ENCODE peak calls at places on chromosome X, in four cellular contexts. M, W, E and J are unnamed samples.

GRCh38 chrX:20711366-20711765 is 444.7 kb upstream of the RPS6KA3 start:
- DNase-seq in M (no peak), W (no peak), E (no peak), J (no peak)

GRCh38 chrX:12615061-12615460 is 176.2 kb upstream of the PRPS2 start:
- DNase-seq in M (no peak), W (no peak), E (no peak), J (no peak)

GRCh38 chrX:112235547-112235946 is 153.0 kb upstream of the TRPC5 start:
- DNase-seq in M (no peak), W (no peak), E (no peak), J (no peak)

GRCh38 chrX:118652717-118653116 is 74.7 kb upstream of the IL13RA1 start:
- DNase-seq in M (no peak), W (peak; percentile 29), E (no peak), J (no peak)

GRCh38 chrX:120315776-120316175 is 4.5 kb upstream of the TMEM255A start:
- DNase-seq in M (no peak), W (no peak), E (no peak), J (no peak)

GRCh38 chrX:150365953-150366911 is 3.1 kb downstream of the MAMLD1 start:
- DNase-seq in M (no peak), W (peak; percentile 54), E (peak; percentile 54), J (peak; percentile 83)

GRCh38 chrX:1212532-1212931 is at the start of gene CRLF2:
- DNase-seq in M (no peak), W (no peak), E (no peak), J (peak; percentile 71)

GRCh38 chrX:129626026-129626425 is 28.7 kb downstream of the APLN start:
- DNase-seq in M (no peak), W (peak; percentile 25), E (no peak), J (no peak)

GRCh38 chrX:66638591-66639500 is at the start of gene EDA2R:
- DNase-seq in M (peak; percentile 66), W (peak; percentile 80), E (peak; percentile 40), J (peak; percentile 81)

GRCh38 chrX:19864736-19865135 is 22.7 kb downstream of the SH3KBP1 start:
- DNase-seq in M (no peak), W (no peak), E (no peak), J (no peak)

GRCh38 chrX:70922776-70923473 is 8.0 kb downstream of the SLC7A3 start:
- DNase-seq in M (no peak), W (no peak), E (no peak), J (no peak)

GRCh38 chrX:101208152-101208905 is 11.3 kb upstream of the DRP2 start:
- DNase-seq in M (no peak), W (peak; percentile 53), E (no peak), J (no peak)

GRCh38 chrX:31435592-31435991 is 363.8 kb upstream of the FTHL17 start:
- DNase-seq in M (no peak), W (peak; percentile 46), E (no peak), J (peak; percentile 63)

GRCh38 chrX:131752493-131753198 is 208.8 kb downstream of the OR13H1 start:
- DNase-seq in M (peak; percentile 14), W (no peak), E (peak; percentile 83), J (no peak)

GRCh38 chrX:129779747-129780146 is at the start of gene SASH3:
- DNase-seq in M (no peak), W (no peak), E (no peak), J (no peak)

GRCh38 chrX:118928126-118928525 is 46.3 kb upstream of the LONRF3 start:
- DNase-seq in M (no peak), W (peak; percentile 30), E (no peak), J (no peak)

GRCh38 chrX:43949669-43950068 is 23.5 kb downstream of the NDP start:
- DNase-seq in M (no peak), W (no peak), E (no peak), J (no peak)

GRCh38 chrX:134423606-134424005 is 36.4 kb upstream of the HPRT1 start:
- DNase-seq in M (peak; percentile 5), W (peak; percentile 50), E (no peak), J (peak; percentile 15)

GRCh38 chrX:45769919-45770582 is 569.4 kb upstream of the DIPK2B start:
- DNase-seq in M (peak; percentile 9), W (peak; percentile 90), E (peak; percentile 76), J (peak; percentile 96)

GRCh38 chrX:146278381-146278780 is 460.8 kb downstream of the SLITRK2 start:
- DNase-seq in M (no peak), W (no peak), E (no peak), J (no peak)

GRCh38 chrX:36898301-36898700 is 109.9 kb upstream of the FAM47C start:
- DNase-seq in M (peak; percentile 3), W (no peak), E (no peak), J (peak; percentile 2)

GRCh38 chrX:38654302-38654701 is 93.0 kb downstream of the TSPAN7 start:
- DNase-seq in M (peak; percentile 35), W (peak; percentile 57), E (no peak), J (peak; percentile 23)

GRCh38 chrX:152074163-152074562 is 64.2 kb downstream of the MAGEA10 start:
- DNase-seq in M (no peak), W (no peak), E (no peak), J (no peak)

GRCh38 chrX:121876316-121876715 is 828.9 kb downstream of the GLUD2 start:
- DNase-seq in M (no peak), W (peak; percentile 30), E (no peak), J (no peak)

GRCh38 chrX:106862972-106863688 is 40.0 kb downstream of the RIPPLY1 start:
- DNase-seq in M (peak; percentile 24), W (peak; percentile 5), E (no peak), J (no peak)

GRCh38 chrX:40928076-40928475 is 157.2 kb upstream of the USP9X start:
- DNase-seq in M (no peak), W (no peak), E (no peak), J (no peak)

GRCh38 chrX:44228621-44229020 is 114.9 kb downstream of the EFHC2 start:
- DNase-seq in M (no peak), W (no peak), E (no peak), J (no peak)

GRCh38 chrX:486325-486724 is 99.6 kb upstream of the PPP2R3B start:
- DNase-seq in M (no peak), W (no peak), E (no peak), J (no peak)

GRCh38 chrX:105116541-105116940 is 104.0 kb downstream of the TEX13A start:
- DNase-seq in M (no peak), W (no peak), E (no peak), J (no peak)

GRCh38 chrX:132488092-132488749 is 617 bp downstream of the MBNL3 start:
- DNase-seq in M (no peak), W (peak; percentile 55), E (no peak), J (peak; percentile 48)

GRCh38 chrX:42176790-42177189 is 253.4 kb upstream of the CASK start:
- DNase-seq in M (no peak), W (no peak), E (no peak), J (no peak)

GRCh38 chrX:25178555-25178954 is 162.8 kb upstream of the ARX start:
- DNase-seq in M (no peak), W (no peak), E (no peak), J (no peak)